ENCODE peak calls at places on chromosomes 3 and 15, in ten cellular contexts. C is neural progenitor cell, U is sigmoid colon, P is cardiac muscle cell, G is HepG2, L is pancreas, A is heart right ventricle, N is adrenal gland, W is tibial nerve, S is suprapubic skin. X is an unnamed sample.

GRCh38 chr3:64460877-64461276 is 226.9 kb downstream of the ADAMTS9 start:
- DNase-seq in C (no peak), U (no peak), P (no peak), G (no peak), L (no peak), A (no peak), N (no peak), W (no peak), S (no peak), X (no peak)

GRCh38 chr3:20066848-20067617 is 26.8 kb downstream of the KAT2B start:
- DNase-seq in C (no peak), U (peak; percentile 72), P (no peak), G (no peak), L (no peak), A (no peak), N (no peak), W (no peak), S (no peak), X (peak; percentile 63)

GRCh38 chr3:166351461-166351860 is 514.2 kb upstream of the BCHE start:
- DNase-seq in C (no peak), U (no peak), P (no peak), G (no peak), L (no peak), A (no peak), N (no peak), W (no peak), S (no peak), X (peak; percentile 7)

GRCh38 chr3:65303431-65303830 is 615.6 kb upstream of the ADAMTS9 start:
- DNase-seq in C (no peak), U (no peak), P (no peak), G (no peak), L (no peak), A (no peak), N (no peak), W (no peak), S (no peak), X (no peak)

GRCh38 chr15:42273900-42274692 is 863 bp upstream of the TMEM87A start:
- DNase-seq in C (peak; percentile 50), U (peak; percentile 83), P (peak; percentile 18), G (peak; percentile 31), L (peak; percentile 28), A (peak; percentile 47), N (peak; percentile 82), W (peak; percentile 54), S (peak; percentile 90), X (peak; percentile 92)

GRCh38 chr15:63481105-63481810 is 23.1 kb upstream of the USP3 start:
- DNase-seq in C (no peak), U (no peak), P (no peak), G (no peak), L (no peak), A (no peak), N (no peak), W (no peak), S (no peak), X (peak; percentile 85)

GRCh38 chr3:163347944-163348343 is 1730.4 kb downstream of the SI start:
- DNase-seq in C (no peak), U (no peak), P (no peak), G (no peak), L (no peak), A (no peak), N (no peak), W (no peak), S (no peak), X (no peak)

GRCh38 chr3:50268703-50269451 is at the start of gene SEMA3B:
- DNase-seq in C (no peak), U (peak; percentile 86), P (no peak), G (peak; percentile 71), L (peak; percentile 94), A (peak; percentile 66), N (peak; percentile 95), W (no peak), S (peak; percentile 78), X (peak; percentile 74)

GRCh38 chr15:46229263-46229662 is 594.4 kb downstream of the SQOR start:
- DNase-seq in C (no peak), U (no peak), P (no peak), G (no peak), L (no peak), A (no peak), N (no peak), W (no peak), S (no peak), X (no peak)

GRCh38 chr15:101490408-101490891 is 943 bp upstream of the PCSK6 start:
- DNase-seq in C (no peak), U (no peak), P (no peak), G (no peak), L (no peak), A (no peak), N (peak; percentile 35), W (no peak), S (no peak), X (no peak)

GRCh38 chr3:43852066-43852465 is 161.3 kb downstream of the ABHD5 start:
- DNase-seq in C (peak; percentile 8), U (no peak), P (no peak), G (no peak), L (no peak), A (no peak), N (no peak), W (no peak), S (no peak), X (no peak)

GRCh38 chr3:41681479-41681878 is 280.4 kb downstream of the ULK4 start:
- DNase-seq in C (no peak), U (no peak), P (peak; percentile 34), G (peak; percentile 79), L (no peak), A (no peak), N (no peak), W (no peak), S (no peak), X (peak; percentile 82)

GRCh38 chr15:90315276-90315982 is 36.7 kb upstream of the ZNF774 start:
- DNase-seq in C (no peak), U (peak; percentile 97), P (no peak), G (peak; percentile 30), L (peak; percentile 80), A (peak; percentile 55), N (peak; percentile 89), W (peak; percentile 76), S (peak; percentile 87), X (peak; percentile 75)

GRCh38 chr3:142608615-142609014 is 12.4 kb downstream of the PLS1 start:
- DNase-seq in C (no peak), U (no peak), P (no peak), G (no peak), L (no peak), A (no peak), N (no peak), W (no peak), S (no peak), X (no peak)

GRCh38 chr3:186930143-186930638 is at the start of gene ST6GAL1:
- DNase-seq in C (peak; percentile 86), U (peak; percentile 73), P (peak; percentile 86), G (peak; percentile 43), L (peak; percentile 28), A (peak; percentile 77), N (peak; percentile 81), W (no peak), S (no peak), X (peak; percentile 33)
- TF ChIP-seq CTCF in C (peak; percentile 41), U (peak; percentile 17), P (peak; percentile 66), G (peak; percentile 77), L (no peak), A (peak; percentile 72), N (peak; percentile 48), W (peak; percentile 49), S (peak; percentile 29), X (peak; percentile 37)

GRCh38 chr3:52703356-52703755 is 2.2 kb downstream of the GLT8D1 start:
- DNase-seq in C (no peak), U (no peak), P (no peak), G (no peak), L (no peak), A (no peak), N (no peak), W (no peak), S (no peak), X (no peak)
- H3K4me3 ChIP-seq in C (no peak overlapping the region), U (no peak overlapping the region), P (no peak overlapping the region), G (peak overlapping the region; percentile 95), L (no peak overlapping the region), A (no peak overlapping the region), N (no peak overlapping the region), W (peak overlapping the region; percentile 96), S (no peak overlapping the region), X (no peak overlapping the region)

GRCh38 chr3:13285007-13285567 is 135.0 kb downstream of the NUP210 start:
- DNase-seq in C (no peak), U (peak; percentile 46), P (no peak), G (no peak), L (no peak), A (no peak), N (no peak), W (no peak), S (no peak), X (no peak)

GRCh38 chr3:13282528-13282985 is 137.6 kb downstream of the NUP210 start:
- DNase-seq in C (peak; percentile 77), U (peak; percentile 56), P (peak; percentile 64), G (no peak), L (no peak), A (no peak), N (no peak), W (no peak), S (no peak), X (no peak)

GRCh38 chr3:13283877-13284264 is 136.3 kb downstream of the NUP210 start:
- DNase-seq in C (no peak), U (peak; percentile 32), P (no peak), G (no peak), L (no peak), A (no peak), N (no peak), W (no peak), S (no peak), X (no peak)

GRCh38 chr3:13281657-13282527 is 138.2 kb downstream of the NUP210 start:
- DNase-seq in C (peak; percentile 63), U (peak; percentile 84), P (peak; percentile 45), G (peak; percentile 69), L (peak; percentile 66), A (peak; percentile 56), N (no peak), W (no peak), S (no peak), X (peak; percentile 8)

GRCh38 chr3:13282986-13283876 is 136.9 kb downstream of the NUP210 start:
- DNase-seq in C (peak; percentile 70), U (peak; percentile 58), P (peak; percentile 72), G (no peak), L (no peak), A (peak; percentile 46), N (no peak), W (no peak), S (no peak), X (no peak)
- H3K27me3 ChIP-seq in C (peaks cover 47% of the 10 kb centered on the region), U (peaks cover 31% of the 10 kb centered on the region), P (peaks cover 23% of the 10 kb centered on the region), G (peaks cover 26% of the 10 kb centered on the region), L (no peaks in the 10 kb centered on the region), A (peaks cover 78% of the 10 kb centered on the region), N (peaks cover 28% of the 10 kb centered on the region), W (no peaks in the 10 kb centered on the region), S (peaks cover 51% of the 10 kb centered on the region), X (peaks cover 20% of the 10 kb centered on the region)

DNA sequence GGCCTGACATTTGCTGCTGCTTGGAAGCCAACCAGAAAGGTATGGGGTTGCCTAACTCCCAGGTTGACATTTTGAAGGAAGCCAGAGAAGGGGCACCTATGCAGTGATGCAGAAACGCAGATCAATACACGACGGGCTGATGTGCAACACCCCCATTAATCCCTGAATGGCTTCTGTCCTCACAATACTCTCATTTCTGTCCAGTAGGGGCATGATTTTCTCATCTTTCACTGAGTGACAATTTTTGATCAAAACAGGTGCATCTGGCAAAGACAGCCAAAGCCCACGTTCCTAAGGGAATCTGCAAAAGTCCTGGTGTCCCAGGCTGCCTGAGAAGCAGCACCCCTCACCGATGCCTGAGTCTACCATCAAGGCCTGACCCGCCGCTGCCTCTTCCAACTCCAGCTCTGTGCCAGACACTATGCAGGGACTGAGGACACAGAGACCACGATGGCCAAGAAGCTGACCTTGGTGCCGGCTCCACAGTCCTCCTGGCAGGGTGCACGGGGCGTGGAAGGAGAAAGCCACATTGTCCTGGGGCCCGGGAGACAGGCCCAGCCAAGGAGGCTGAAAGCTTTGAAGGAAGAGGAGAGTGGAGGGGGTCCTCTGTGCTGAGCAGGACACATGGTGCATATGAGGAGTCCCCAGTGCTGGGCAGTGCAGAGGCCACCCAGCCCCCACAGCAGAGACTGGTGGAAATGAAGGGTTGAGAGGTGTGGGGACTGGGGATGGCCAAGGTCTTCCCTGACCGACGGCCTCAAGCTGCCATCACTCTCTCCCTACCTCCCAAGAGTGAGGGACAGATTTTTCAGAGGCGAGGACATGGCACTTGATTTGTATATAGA is 159.6 kb downstream of the NUP210 start:
- DNase-seq in C (no peak), U (no peak), P (no peak), G (no peak), L (no peak), A (no peak), N (no peak), W (no peak), S (no peak), X (no peak)
- TF ChIP-seq CTCF in C (peak; percentile 33), U (no peak), P (no peak), G (no peak), L (no peak), A (no peak), N (peak; percentile 9), W (no peak), S (no peak), X (peak; percentile 2)

X was measured in bronchial epithelial cell.